ENCODE peak calls at places on chromosomes 3 and 15, in six cellular contexts. X is AG10803; H is lower lobe of right lung; Z is fibroblast of villous mesenchyme; G is CD8-positive, alpha-beta memory T cell; S is astrocyte of the spinal cord. F is an unnamed sample.

GRCh38 chr15:89647191-89647851 is 7.9 kb downstream of the KIF7 start:
- DNase-seq in X (peak; percentile 52), H (peak; percentile 84), Z (peak; percentile 52), G (peak; percentile 52), S (peak; percentile 36), F (peak; percentile 56)

GRCh38 chr15:70486451-70487379 is 276.6 kb downstream of the UACA start:
- DNase-seq in X (peak; percentile 92), H (peak; percentile 75), Z (peak; percentile 82), G (peak; percentile 34), S (peak; percentile 98), F (peak; percentile 99)

GRCh38 chr15:60255390-60255789 is 142.4 kb downstream of the ANXA2 start:
- DNase-seq in X (no peak), H (no peak), Z (no peak), G (no peak), S (no peak), F (peak; percentile 28)

GRCh38 chr3:130787422-130788068 is 40.9 kb upstream of the PIK3R4 start:
- DNase-seq in X (no peak), H (no peak), Z (no peak), G (no peak), S (no peak), F (no peak)

GRCh38 chr15:99187886-99188285 is 61.5 kb downstream of the TTC23 start:
- DNase-seq in X (no peak), H (no peak), Z (no peak), G (no peak), S (no peak), F (peak; percentile 48)

GRCh38 chr15:79078763-79079395 is 11.7 kb downstream of the RASGRF1 start:
- DNase-seq in X (no peak), H (no peak), Z (no peak), G (no peak), S (no peak), F (no peak)

GRCh38 chr3:53046171-53047170 is 598 bp upstream of the SFMBT1 start:
- DNase-seq in X (peak; percentile 12), H (peak; percentile 73), Z (peak; percentile 19), G (peak; percentile 57), S (peak; percentile 17), F (peak; percentile 21)

GRCh38 chr3:187025254-187025655 is 94.9 kb downstream of the ST6GAL1 start:
- DNase-seq in X (no peak), H (no peak), Z (no peak), G (no peak), S (no peak), F (no peak)

GRCh38 chr3:43790060-43790459 is 99.3 kb downstream of the ABHD5 start:
- DNase-seq in X (no peak), H (no peak), Z (no peak), G (no peak), S (no peak), F (no peak)

GRCh38 chr3:43786953-43787305 is 96.2 kb downstream of the ABHD5 start:
- DNase-seq in X (no peak), H (no peak), Z (no peak), G (no peak), S (no peak), F (no peak)

GRCh38 chr3:43790476-43790875 is 99.7 kb downstream of the ABHD5 start:
- DNase-seq in X (no peak), H (no peak), Z (no peak), G (no peak), S (no peak), F (no peak)

GRCh38 chr3:43787330-43787729 is 96.6 kb downstream of the ABHD5 start:
- DNase-seq in X (no peak), H (no peak), Z (no peak), G (no peak), S (no peak), F (no peak)

DNA sequence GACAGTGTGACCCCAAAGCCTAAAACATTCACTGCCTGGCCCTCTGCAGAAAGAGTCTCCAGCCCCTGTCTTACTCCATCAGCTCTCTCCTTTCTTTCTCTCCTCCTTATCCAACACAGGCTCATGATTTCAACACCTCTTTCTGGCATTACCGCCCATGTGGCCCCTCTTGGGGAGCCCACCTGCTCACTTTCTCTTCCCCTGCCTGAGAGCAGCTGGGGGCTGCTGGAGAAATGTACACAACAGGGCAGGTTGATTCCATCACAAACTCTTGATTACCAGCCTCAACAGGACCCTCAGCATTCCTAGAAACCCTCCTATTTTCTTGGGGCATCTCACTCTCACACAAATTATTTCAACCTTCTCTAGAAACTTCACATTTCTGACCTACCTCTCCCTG is 98.3 kb downstream of the ABHD5 start:
- DNase-seq in X (no peak), H (no peak), Z (no peak), G (no peak), S (no peak), F (no peak)
- H3K4me3 ChIP-seq in X (no peak overlapping the region), H (no peak overlapping the region), Z (no peak overlapping the region), G (no peak overlapping the region), S (no peak overlapping the region), F (no peak overlapping the region)

GRCh38 chr3:114451051-114451451 is 157.2 kb downstream of the TIGIT start:
- DNase-seq in X (no peak), H (no peak), Z (peak; percentile 7), G (no peak), S (no peak), F (no peak)
- H3K4me3 ChIP-seq in X (peak overlapping the region; percentile 43), H (peak overlapping the region; percentile 22), Z (no peak overlapping the region), G (no peak overlapping the region), S (no peak overlapping the region), F (peak overlapping the region; percentile 6)

DNA sequence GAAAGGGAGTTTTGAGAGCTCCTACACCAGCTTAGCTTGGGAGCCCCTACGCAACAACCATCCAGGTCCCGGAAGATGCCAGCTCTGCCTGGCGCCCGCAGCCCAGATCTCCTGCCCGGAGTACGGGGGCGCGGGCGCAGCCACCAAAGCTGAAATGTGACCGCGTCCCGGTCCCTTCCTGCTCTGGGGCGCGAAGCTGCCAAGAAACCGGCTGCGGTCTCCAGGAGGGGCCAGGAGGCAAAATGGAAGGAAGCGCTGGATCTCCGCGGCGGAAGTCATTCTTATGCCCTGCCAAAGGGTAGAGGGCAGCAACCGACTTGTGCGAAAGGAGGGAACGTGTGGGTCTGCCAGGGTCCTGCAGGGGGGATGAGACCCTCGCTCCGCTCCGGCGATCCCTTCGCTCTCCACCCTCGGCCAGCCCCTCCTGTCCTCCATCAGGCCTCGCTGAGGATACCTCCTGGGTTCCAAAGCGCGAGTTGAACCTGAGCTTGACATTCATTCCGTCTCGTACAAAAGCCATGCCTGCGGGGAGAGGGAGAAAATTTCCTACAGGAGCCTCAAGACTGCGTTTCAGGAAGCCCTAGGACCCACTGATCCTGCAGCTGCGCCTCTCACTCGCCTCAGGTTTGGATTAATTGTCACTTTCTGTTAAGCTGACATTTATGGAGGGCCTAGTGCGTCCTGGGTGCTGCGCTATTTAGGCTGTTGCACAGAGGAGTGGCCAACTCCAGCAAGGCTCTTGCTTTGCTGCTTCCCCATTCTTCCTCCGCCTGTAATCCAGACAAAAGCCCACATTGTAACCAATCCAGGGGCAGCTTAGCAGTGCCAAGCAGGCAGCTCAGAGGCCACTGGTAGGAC is 98.3 kb upstream of the VGLL3 start:
- DNase-seq in X (peak; percentile 94), H (peak; percentile 67), Z (peak; percentile 51), G (no peak), S (peak; percentile 72), F (peak; percentile 63)
- H3K4me3 ChIP-seq in X (peak overlapping the region; percentile 76), H (peak overlapping the region; percentile 63), Z (peak overlapping the region; percentile 64), G (peak overlapping the region; percentile 19), S (peak overlapping the region; percentile 52), F (peak overlapping the region; percentile 58)

GRCh38 chr3:43038010-43038409 is 58.9 kb downstream of the GASK1A start:
- DNase-seq in X (no peak), H (no peak), Z (no peak), G (no peak), S (no peak), F (no peak)
- H3K4me3 ChIP-seq in X (no peak overlapping the region), H (no peak overlapping the region), Z (no peak overlapping the region), G (no peak overlapping the region), S (no peak overlapping the region), F (no peak overlapping the region)

GRCh38 chr3:38232701-38233100 is 32.9 kb upstream of the SLC22A13 start:
- DNase-seq in X (no peak), H (no peak), Z (no peak), G (no peak), S (no peak), F (no peak)

GRCh38 chr3:38229036-38229435 is 36.6 kb upstream of the SLC22A13 start:
- DNase-seq in X (peak; percentile 65), H (no peak), Z (no peak), G (no peak), S (no peak), F (peak; percentile 21)

GRCh38 chr3:38226273-38226672 is 39.3 kb upstream of the SLC22A13 start:
- DNase-seq in X (peak; percentile 25), H (no peak), Z (peak; percentile 18), G (no peak), S (no peak), F (peak; percentile 65)

GRCh38 chr3:38224357-38224756 is 41.3 kb upstream of the SLC22A13 start:
- DNase-seq in X (no peak), H (no peak), Z (peak; percentile 44), G (no peak), S (peak; percentile 17), F (no peak)

DNA sequence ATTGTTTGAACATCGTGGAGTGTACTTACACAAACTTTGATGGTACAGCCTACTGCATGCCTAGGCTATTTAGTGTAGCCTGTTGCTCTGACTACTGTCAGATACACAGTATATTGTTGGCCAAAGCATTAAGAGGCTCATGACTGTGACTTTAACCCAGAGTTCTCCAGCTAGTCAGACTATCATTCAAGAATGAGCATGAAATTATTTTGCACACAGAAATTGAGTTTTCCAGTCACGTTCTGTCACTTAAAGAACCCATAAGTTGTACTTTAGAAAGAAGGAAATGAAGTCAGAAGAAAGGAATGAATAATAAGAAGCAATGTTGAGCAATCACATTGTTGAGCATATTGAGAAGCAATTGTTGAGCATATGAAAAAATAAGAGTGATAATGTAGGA is 37.6 kb upstream of the SLC22A13 start:
- DNase-seq in X (peak; percentile 77), H (no peak), Z (peak; percentile 59), G (no peak), S (peak; percentile 55), F (peak; percentile 60)
- H3K4me3 ChIP-seq in X (no peak overlapping the region), H (no peak overlapping the region), Z (no peak overlapping the region), G (no peak overlapping the region), S (no peak overlapping the region), F (no peak overlapping the region)

F was measured in fibroblast of mammary gland.